ENCODE peak calls at places on chromosomes 12 and 14, in ten cellular contexts. S is pons; P is fibroblast of mammary gland; K is left ventricle myocardium superior; G is GM12865; R is GDM1; Y is naive thymus-derived CD4-positive, alpha-beta T cell; W is anterior cingulate cortex; C is stimulated activated CD4-positive, alpha-beta T cell treated with anti-CD3 and anti-CD28 coated beads, Interleukin-1b, Interleukin-23, amount 100 ng/mL, for 24 hours; F is heart left ventricle. Z is an unnamed sample.

GRCh38 chr14:72726444-72726843 is 167.5 kb downstream of the DPF3 start:
- DNase-seq in S (peak; percentile 69), P (no peak), K (no peak), G (no peak), R (no peak), Y (no peak), W (no peak), C (no peak), F (no peak), Z (no peak)

GRCh38 chr12:109587921-109588320 is 14.3 kb downstream of the MVK start:
- DNase-seq in S (no peak), P (no peak), K (no peak), G (no peak), R (no peak), Y (no peak), W (no peak), C (no peak), F (no peak), Z (no peak)

GRCh38 chr12:20089077-20089476 is 279.3 kb upstream of the PDE3A start:
- DNase-seq in S (no peak), P (no peak), K (no peak), G (peak; percentile 28), R (no peak), Y (no peak), W (no peak), C (no peak), F (no peak), Z (no peak)

GRCh38 chr14:68363841-68364711 is 428.8 kb downstream of the ZFP36L1 start:
- DNase-seq in S (peak; percentile 51), P (no peak), K (peak; percentile 68), G (no peak), R (no peak), Y (no peak), W (peak; percentile 62), C (no peak), F (peak; percentile 59), Z (peak; percentile 42)

GRCh38 chr12:85155791-85156190 is 119.6 kb downstream of the LRRIQ1 start:
- DNase-seq in S (peak; percentile 15), P (peak; percentile 18), K (no peak), G (no peak), R (no peak), Y (no peak), W (no peak), C (no peak), F (no peak), Z (no peak)

GRCh38 chr14:32303865-32304264 is 25.2 kb upstream of the AKAP6 start:
- DNase-seq in S (no peak), P (no peak), K (no peak), G (no peak), R (no peak), Y (no peak), W (no peak), C (no peak), F (no peak), Z (no peak)

GRCh38 chr12:27012982-27013255 is 1.3 kb downstream of the TM7SF3 start:
- DNase-seq in S (no peak), P (no peak), K (no peak), G (no peak), R (no peak), Y (no peak), W (no peak), C (no peak), F (no peak), Z (no peak)

GRCh38 chr12:70258605-70259403 is 15.6 kb downstream of the CNOT2 start:
- DNase-seq in S (no peak), P (no peak), K (no peak), G (no peak), R (no peak), Y (no peak), W (no peak), C (no peak), F (no peak), Z (no peak)

GRCh38 chr12:113030875-113031525 is 25.5 kb upstream of the DTX1 start:
- DNase-seq in S (peak; percentile 67), P (peak; percentile 66), K (no peak), G (peak; percentile 55), R (no peak), Y (no peak), W (no peak), C (no peak), F (no peak), Z (peak; percentile 24)

GRCh38 chr14:35949933-35950332 is 123.8 kb downstream of the BRMS1L start:
- DNase-seq in S (no peak), P (no peak), K (no peak), G (no peak), R (no peak), Y (no peak), W (no peak), C (no peak), F (no peak), Z (no peak)

GRCh38 chr12:115866909-115867525 is 410.5 kb downstream of the MED13L start:
- DNase-seq in S (no peak), P (no peak), K (no peak), G (no peak), R (no peak), Y (no peak), W (no peak), C (no peak), F (no peak), Z (no peak)

GRCh38 chr14:49946320-49947141 is 53.6 kb downstream of the ARF6 start:
- DNase-seq in S (peak; percentile 43), P (peak; percentile 65), K (no peak), G (no peak), R (no peak), Y (peak; percentile 39), W (no peak), C (no peak), F (no peak), Z (peak; percentile 31)

GRCh38 chr12:21852251-21852650 is 77.7 kb upstream of the KCNJ8 start:
- DNase-seq in S (no peak), P (peak; percentile 94), K (no peak), G (no peak), R (no peak), Y (no peak), W (no peak), C (no peak), F (no peak), Z (no peak)

GRCh38 chr14:64806862-64807495 is 72.7 kb downstream of the SPTB start:
- DNase-seq in S (no peak), P (no peak), K (no peak), G (no peak), R (no peak), Y (no peak), W (no peak), C (no peak), F (no peak), Z (no peak)

GRCh38 chr14:104864267-104865068 is 600 bp upstream of the CEP170B start:
- DNase-seq in S (no peak), P (no peak), K (no peak), G (no peak), R (no peak), Y (no peak), W (no peak), C (no peak), F (peak; percentile 20), Z (no peak)